ENCODE peak calls at places on chromosomes 4 and X, in six cellular contexts. Z is GM20000; N is CD4-positive, alpha-beta T cell; B is ascending aorta; W is epithelial cell of prostate; J is nephron progenitor cell. Q is an unnamed sample.

GRCh38 chrX:12874599-12874998 is 7.7 kb downstream of the TLR7 start:
- DNase-seq in J (no peak), B (no peak), N (no peak), Z (no peak), W (no peak), Q (no peak)

GRCh38 chr4:26081795-26082498 is 167.9 kb downstream of the SMIM20 start:
- DNase-seq in B (no peak), W (no peak), Z (no peak), J (no peak), N (no peak), Q (peak)

GRCh38 chr4:15891312-15891711 is 47.2 kb downstream of the FGFBP1 start:
- DNase-seq in Z (no peak), B (no peak), W (no peak), J (no peak), N (no peak), Q (no peak)

GRCh38 chrX:9677098-9677739 is 88.4 kb downstream of the GPR143 start:
- DNase-seq in W (peak), B (no peak), N (no peak), Z (peak), J (no peak), Q (no peak)

GRCh38 chrX:8341814-8342590 is 122.6 kb upstream of the VCX3B start:
- DNase-seq in B (no peak), Z (no peak), W (peak), J (no peak), N (no peak), Q (no peak)

GRCh38 chr4:95388911-95389310 is 159.9 kb downstream of the UNC5C start:
- DNase-seq in Z (no peak), N (no peak), W (no peak), J (no peak), B (no peak), Q (no peak)

GRCh38 chrX:78237127-78237526 is 90.3 kb downstream of the CYSLTR1 start:
- DNase-seq in W (peak), N (no peak), B (no peak), J (no peak), Z (no peak), Q (no peak)

GRCh38 chr4:140943887-140944515 is 187.8 kb upstream of the TBC1D9 start:
- DNase-seq in J (no peak), B (no peak), N (no peak), Z (no peak), W (no peak), Q (no peak)

GRCh38 chr4:30553721-30554120 is 166.4 kb upstream of the PCDH7 start:
- DNase-seq in N (no peak), W (no peak), B (no peak), Z (no peak), J (no peak), Q (no peak)

GRCh38 chr4:175789632-175790031 is 22.4 kb downstream of the GPM6A start:
- DNase-seq in W (no peak), J (no peak), B (no peak), Z (no peak), N (no peak), Q (no peak)

GRCh38 chrX:108731144-108731543 is 5.2 kb downstream of the IRS4 start:
- DNase-seq in Z (no peak), J (no peak), B (no peak), W (no peak), N (no peak), Q (no peak)

GRCh38 chr4:96913437-96914075 is 1073.7 kb downstream of the PDHA2 start:
- DNase-seq in B (no peak), W (no peak), J (no peak), N (no peak), Z (no peak), Q (no peak)

GRCh38 chrX:19535481-19535880 is 20.2 kb upstream of the MAP3K15 start:
- DNase-seq in Z (no peak), N (no peak), W (no peak), J (no peak), B (no peak), Q (no peak)

GRCh38 chr4:76533314-76533713 is 98.3 kb downstream of the SHROOM3 start:
- DNase-seq in W (no peak), J (no peak), N (no peak), B (no peak), Z (no peak), Q (no peak)

Q was measured in Jurkat, Clone E6-1.